ENCODE peak calls at places on chromosomes 16 and 17, in six cellular contexts. G is IMR-90; H is left ventricle myocardium inferior; C is ascending aorta; M is uterus; N is naive thymus-derived CD4-positive, alpha-beta T cell. V is an unnamed sample.
A peak's percentile ranks its signal among the peaks of the same experiment; 100 is the strongest.

GRCh38 chr16:73473713-73474112 is 425.8 kb upstream of the ZFHX3 start:
- DNase-seq in G (no peak), H (no peak), C (no peak), M (no peak), N (no peak), V (no peak)

GRCh38 chr17:4834621-4835020 is 1.5 kb downstream of the MINK1 start:
- DNase-seq in G (no peak), H (no peak), C (no peak), M (no peak), N (no peak), V (no peak)

GRCh38 chr16:1917665-1918111 is 527 bp downstream of the HS3ST6 start:
- DNase-seq in G (no peak), H (no peak), C (no peak), M (no peak), N (no peak), V (no peak)

GRCh38 chr16:57590654-57591085 is 37.8 kb upstream of the ADGRG1 start:
- DNase-seq in G (peak; percentile 80), H (no peak), C (no peak), M (peak; percentile 38), N (no peak), V (peak; percentile 44)

GRCh38 chr17:2050871-2051387 is 4.0 kb upstream of the HIC1 start:
- DNase-seq in G (peak; percentile 65), H (no peak), C (no peak), M (peak; percentile 51), N (no peak), V (no peak)

GRCh38 chr17:68182016-68182315 is 65.9 kb upstream of the AMZ2 start:
- DNase-seq in G (no peak), H (no peak), C (no peak), M (no peak), N (no peak), V (no peak)

GRCh38 chr16:71338193-71338592 is 20.3 kb upstream of the CALB2 start:
- DNase-seq in G (no peak), H (no peak), C (no peak), M (no peak), N (no peak), V (no peak)

GRCh38 chr16:4591706-4592470 is 22.8 kb downstream of the UBALD1 start:
- DNase-seq in G (no peak), H (no peak), C (no peak), M (no peak), N (no peak), V (no peak)

GRCh38 chr17:34663714-34664113 is 84.3 kb downstream of the TMEM132E start:
- DNase-seq in G (no peak), H (no peak), C (no peak), M (no peak), N (no peak), V (no peak)

GRCh38 chr17:38663964-38664644 is 10.7 kb downstream of the EPOP start:
- DNase-seq in G (no peak), H (no peak), C (no peak), M (no peak), N (no peak), V (no peak)

GRCh38 chr17:3980381-3980975 is 16.2 kb upstream of the ATP2A3 start:
- DNase-seq in G (no peak), H (no peak), C (no peak), M (no peak), N (no peak), V (no peak)

GRCh38 chr16:87499189-87499486 is 6.3 kb upstream of the ZCCHC14 start:
- DNase-seq in G (peak; percentile 82), H (no peak), C (no peak), M (no peak), N (no peak), V (no peak)

GRCh38 chr17:57121308-57122042 is 36.4 kb downstream of the AKAP1 start:
- DNase-seq in G (peak; percentile 36), H (no peak), C (no peak), M (no peak), N (no peak), V (peak; percentile 34)

DNA sequence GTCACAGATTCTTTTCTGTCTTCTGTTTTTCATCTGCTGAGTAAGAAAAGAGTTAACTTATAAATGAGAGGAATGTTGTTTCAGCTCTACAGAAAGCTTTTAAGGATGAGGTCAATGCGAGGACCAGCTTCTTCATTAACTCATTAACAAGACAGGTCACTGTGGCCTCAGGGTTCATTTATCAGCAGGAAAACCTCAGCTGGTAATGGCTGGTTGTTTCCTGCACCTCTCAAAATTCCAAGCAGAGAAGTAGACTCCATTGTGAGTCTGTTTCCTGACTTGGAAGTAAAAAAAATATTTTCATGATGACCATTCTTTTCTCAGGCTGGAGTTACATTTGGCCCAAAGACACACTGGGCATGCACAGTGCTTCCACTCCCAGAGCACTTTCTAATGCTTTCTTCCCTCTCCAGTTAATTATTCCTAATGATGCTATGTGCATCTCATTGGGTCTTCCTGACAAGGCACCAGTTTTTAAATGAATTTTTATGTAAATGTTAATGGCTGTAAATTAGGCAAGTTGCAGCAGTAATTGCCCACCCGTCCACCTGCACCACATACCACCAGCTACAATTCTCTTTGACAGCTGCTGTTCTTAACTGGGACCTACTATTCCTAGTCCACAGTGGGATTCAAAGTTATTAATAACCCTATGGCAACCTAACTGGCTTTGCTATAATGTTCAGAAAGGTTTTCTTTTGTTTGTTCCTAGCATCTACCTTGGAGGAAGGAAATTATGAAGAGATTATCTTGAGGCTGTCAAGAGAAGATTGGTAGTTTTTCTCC is 89.5 kb upstream of the BCAR1 start:
- DNase-seq in G (peak; percentile 43), H (no peak), C (no peak), M (no peak), N (no peak), V (no peak)
- H3K4me1 ChIP-seq in G (peaks cover 23% of the 10 kb centered on the region), H (peaks cover 28% of the 10 kb centered on the region), C (peaks cover 26% of the 10 kb centered on the region), M (peaks cover 21% of the 10 kb centered on the region), N (no peaks in the 10 kb centered on the region), V (peaks cover 27% of the 10 kb centered on the region)

GRCh38 chr17:65527857-65528591 is 33.4 kb downstream of the AXIN2 start:
- DNase-seq in G (no peak), H (no peak), C (no peak), M (no peak), N (no peak), V (no peak)

GRCh38 chr17:65527381-65527780 is 34.1 kb downstream of the AXIN2 start:
- DNase-seq in G (no peak), H (no peak), C (no peak), M (no peak), N (no peak), V (no peak)

GRCh38 chr17:65522751-65523404 is 38.6 kb downstream of the AXIN2 start:
- DNase-seq in G (no peak), H (no peak), C (no peak), M (no peak), N (no peak), V (no peak)

GRCh38 chr17:65523411-65523810 is 38.0 kb downstream of the AXIN2 start:
- DNase-seq in G (peak; percentile 17), H (no peak), C (no peak), M (no peak), N (no peak), V (no peak)

GRCh38 chr17:65523853-65524664 is 37.4 kb downstream of the AXIN2 start:
- DNase-seq in G (no peak), H (no peak), C (no peak), M (no peak), N (no peak), V (no peak)
- H3K27ac ChIP-seq in G (no peak overlapping the region), H (no peak overlapping the region), C (no peak overlapping the region), M (no peak overlapping the region), N (peak overlapping the region; percentile 63), V (no peak overlapping the region)

GRCh38 chr17:17590883-17591407 is 563 bp downstream of the PEMT start:
- DNase-seq in G (no peak), H (no peak), C (no peak), M (no peak), N (no peak), V (no peak)
- H3K4me1 ChIP-seq in G (peaks cover 9% of the 10 kb centered on the region), H (peaks cover 34% of the 10 kb centered on the region), C (peaks cover 14% of the 10 kb centered on the region), M (no peaks in the 10 kb centered on the region), N (peaks cover 16% of the 10 kb centered on the region), V (peaks cover 17% of the 10 kb centered on the region)

GRCh38 chr17:40486513-40487370 is 14.7 kb downstream of the TNS4 start:
- DNase-seq in G (peak; percentile 87), H (no peak), C (no peak), M (no peak), N (no peak), V (no peak)

GRCh38 chr17:40484285-40484972 is 17.0 kb downstream of the TNS4 start:
- DNase-seq in G (no peak), H (no peak), C (no peak), M (no peak), N (no peak), V (no peak)

GRCh38 chr17:40483679-40484078 is 17.7 kb downstream of the TNS4 start:
- DNase-seq in G (no peak), H (no peak), C (no peak), M (no peak), N (no peak), V (no peak)

GRCh38 chr17:40485851-40486512 is 15.4 kb downstream of the TNS4 start:
- DNase-seq in G (peak; percentile 100), H (no peak), C (no peak), M (peak; percentile 85), N (no peak), V (peak; percentile 95)

GRCh38 chr17:40484973-40485530 is 16.4 kb downstream of the TNS4 start:
- DNase-seq in G (no peak), H (no peak), C (no peak), M (no peak), N (no peak), V (no peak)
- H3K27ac ChIP-seq in G (peak overlapping the region; percentile 89), H (no peak overlapping the region), C (peak overlapping the region; percentile 26), M (peak overlapping the region; percentile 73), N (no peak overlapping the region), V (peak overlapping the region; percentile 96)

GRCh38 chr17:65101371-65101770 is 35.8 kb upstream of the RGS9 start:
- DNase-seq in G (no peak), H (no peak), C (no peak), M (no peak), N (no peak), V (no peak)
- H3K4me1 ChIP-seq in G (peaks cover 11% of the 10 kb centered on the region), H (peaks cover 25% of the 10 kb centered on the region), C (peaks cover 10% of the 10 kb centered on the region), M (peaks cover 4% of the 10 kb centered on the region), N (peaks cover 6% of the 10 kb centered on the region), V (peaks cover 51% of the 10 kb centered on the region)

V was measured in SJSA1.